ENCODE peak calls at places on chromosome 9, in ten cellular contexts. J is stimulated activated CD4-positive, alpha-beta T cell treated with anti-CD3 and anti-CD28 coated beads, Interleukin-15, amount 100 ng/mL, for 24 hours; X is ureter; W is LoVo; F is NCI-H1105; O is WTC11; Q is WERI-Rb-1; V is NCI-H1436; G is Kasumi-1; U is mucosa of descending colon. E is an unnamed sample.

GRCh38 chr9:95025213-95026170 is 292.0 kb downstream of the FANCC start:
- DNase-seq in J (no peak), X (peak; percentile 72), W (no peak), F (no peak), O (no peak), Q (peak; percentile 89), V (no peak), G (no peak), U (peak; percentile 70), E (no peak)

GRCh38 chr9:127589955-127590370 is 22.1 kb upstream of the STXBP1 start:
- DNase-seq in J (peak; percentile 51), X (peak; percentile 75), W (peak; percentile 76), F (peak; percentile 43), O (peak; percentile 74), Q (peak; percentile 80), V (peak; percentile 40), G (peak; percentile 19), U (peak; percentile 58), E (peak; percentile 54)

GRCh38 chr9:137055385-137056364 is 1.8 kb upstream of the ENTPD2 start:
- DNase-seq in J (no peak), X (peak; percentile 86), W (peak; percentile 49), F (no peak), O (no peak), Q (no peak), V (no peak), G (no peak), U (peak; percentile 96), E (no peak)

GRCh38 chr9:108953983-108954574 is 19.9 kb downstream of the ABITRAM start:
- DNase-seq in J (no peak), X (no peak), W (peak; percentile 46), F (peak; percentile 25), O (no peak), Q (no peak), V (peak; percentile 4), G (peak; percentile 63), U (no peak), E (no peak)

GRCh38 chr9:130810609-130811136 is 24.4 kb upstream of the ABL1 start:
- DNase-seq in J (no peak), X (no peak), W (no peak), F (no peak), O (no peak), Q (no peak), V (no peak), G (no peak), U (no peak), E (no peak)

GRCh38 chr9:116693233-116693731 is 6.2 kb downstream of the TRIM32 start:
- DNase-seq in J (no peak), X (no peak), W (no peak), F (no peak), O (no peak), Q (no peak), V (no peak), G (no peak), U (no peak), E (no peak)

GRCh38 chr9:95551406-95551805 is 34.6 kb upstream of the PTCH1 start:
- DNase-seq in J (no peak), X (no peak), W (no peak), F (no peak), O (no peak), Q (no peak), V (no peak), G (no peak), U (no peak), E (no peak)

GRCh38 chr9:107246259-107247254 is 36.5 kb upstream of the RAD23B start:
- DNase-seq in J (peak; percentile 8), X (no peak), W (no peak), F (no peak), O (peak; percentile 69), Q (peak; percentile 71), V (no peak), G (no peak), U (no peak), E (no peak)

GRCh38 chr9:115204827-115205506 is 87.0 kb upstream of the TNC start:
- DNase-seq in J (no peak), X (no peak), W (peak; percentile 31), F (no peak), O (no peak), Q (no peak), V (no peak), G (no peak), U (no peak), E (no peak)